ENCODE peak calls at places on chromosomes 11 and 22, in nine cellular contexts. One of them, this sample, is unnamed.

GRCh38 chr11:17528181-17528691 is 16.0 kb downstream of the USH1C start:
- DNase-seq in ACHN: peak; percentile 39
- DNase-seq in T1000: no peak
- DNase-seq in left colon: no peak
- DNase-seq in astrocyte of the cerebellum: no peak
- DNase-seq in fibroblast of lung: peak; percentile 11
- DNase-seq in body of pancreas: peak; percentile 49
- DNase-seq in GM12865: peak; percentile 40
- DNase-seq in T-helper 2 cell: peak; percentile 30
- DNase-seq in this sample: peak; percentile 60

GRCh38 chr22:39723899-39724351 is 153.4 kb downstream of the CACNA1I start:
- DNase-seq in ACHN: no peak
- DNase-seq in T1000: no peak
- DNase-seq in left colon: no peak
- DNase-seq in astrocyte of the cerebellum: no peak
- DNase-seq in fibroblast of lung: peak; percentile 65
- DNase-seq in body of pancreas: no peak
- DNase-seq in GM12865: no peak
- DNase-seq in T-helper 2 cell: no peak
- DNase-seq in this sample: peak; percentile 21

GRCh38 chr11:47907499-47907898 is 59.3 kb upstream of the NUP160 start:
- DNase-seq in ACHN: no peak
- DNase-seq in T1000: no peak
- DNase-seq in left colon: no peak
- DNase-seq in astrocyte of the cerebellum: no peak
- DNase-seq in fibroblast of lung: peak; percentile 61
- DNase-seq in body of pancreas: no peak
- DNase-seq in GM12865: no peak
- DNase-seq in T-helper 2 cell: no peak
- DNase-seq in this sample: no peak

GRCh38 chr11:28759311-28759710 is 651.1 kb downstream of the METTL15 start:
- DNase-seq in ACHN: peak; percentile 81
- DNase-seq in T1000: no peak
- DNase-seq in left colon: no peak
- DNase-seq in astrocyte of the cerebellum: no peak
- DNase-seq in fibroblast of lung: peak; percentile 83
- DNase-seq in body of pancreas: peak; percentile 15
- DNase-seq in GM12865: no peak
- DNase-seq in T-helper 2 cell: no peak
- DNase-seq in this sample: no peak

GRCh38 chr11:69217276-69218105 is 61.8 kb downstream of the SMIM38 start:
- DNase-seq in ACHN: no peak
- DNase-seq in T1000: no peak
- DNase-seq in left colon: peak; percentile 29
- DNase-seq in astrocyte of the cerebellum: no peak
- DNase-seq in fibroblast of lung: no peak
- DNase-seq in body of pancreas: peak; percentile 44
- DNase-seq in GM12865: no peak
- DNase-seq in T-helper 2 cell: no peak
- DNase-seq in this sample: no peak

GRCh38 chr11:2526808-2527381 is 82.1 kb downstream of the KCNQ1 start:
- DNase-seq in ACHN: no peak
- DNase-seq in T1000: no peak
- DNase-seq in left colon: peak; percentile 87
- DNase-seq in astrocyte of the cerebellum: no peak
- DNase-seq in fibroblast of lung: no peak
- DNase-seq in body of pancreas: peak; percentile 52
- DNase-seq in GM12865: peak; percentile 65
- DNase-seq in T-helper 2 cell: no peak
- DNase-seq in this sample: no peak

GRCh38 chr11:59553323-59553722 is 42.0 kb downstream of the OR4D9 start:
- DNase-seq in ACHN: no peak
- DNase-seq in T1000: no peak
- DNase-seq in left colon: no peak
- DNase-seq in astrocyte of the cerebellum: no peak
- DNase-seq in fibroblast of lung: no peak
- DNase-seq in body of pancreas: no peak
- DNase-seq in GM12865: no peak
- DNase-seq in T-helper 2 cell: no peak
- DNase-seq in this sample: no peak

GRCh38 chr11:4607782-4608666 is at the start of gene TRIM68:
- DNase-seq in ACHN: peak; percentile 94
- DNase-seq in T1000: peak; percentile 89
- DNase-seq in left colon: peak; percentile 96
- DNase-seq in astrocyte of the cerebellum: peak; percentile 90
- DNase-seq in fibroblast of lung: peak; percentile 95
- DNase-seq in body of pancreas: peak; percentile 96
- DNase-seq in GM12865: peak; percentile 97
- DNase-seq in T-helper 2 cell: peak; percentile 97
- DNase-seq in this sample: peak; percentile 96

GRCh38 chr11:101692980-101693379 is 109.2 kb upstream of the TRPC6 start:
- DNase-seq in ACHN: no peak
- DNase-seq in T1000: no peak
- DNase-seq in left colon: no peak
- DNase-seq in astrocyte of the cerebellum: no peak
- DNase-seq in fibroblast of lung: no peak
- DNase-seq in body of pancreas: no peak
- DNase-seq in GM12865: no peak
- DNase-seq in T-helper 2 cell: no peak
- DNase-seq in this sample: no peak

GRCh38 chr11:12287374-12288211 is 89.8 kb upstream of the PARVA start:
- DNase-seq in ACHN: peak; percentile 89
- DNase-seq in T1000: peak; percentile 72
- DNase-seq in left colon: peak; percentile 57
- DNase-seq in astrocyte of the cerebellum: peak; percentile 96
- DNase-seq in fibroblast of lung: peak; percentile 99
- DNase-seq in body of pancreas: peak; percentile 52
- DNase-seq in GM12865: peak; percentile 66
- DNase-seq in T-helper 2 cell: peak; percentile 24
- DNase-seq in this sample: peak; percentile 42

GRCh38 chr22:49976439-49977175 is 16.0 kb downstream of the PIM3 start:
- DNase-seq in ACHN: no peak
- DNase-seq in T1000: no peak
- DNase-seq in left colon: no peak
- DNase-seq in astrocyte of the cerebellum: no peak
- DNase-seq in fibroblast of lung: no peak
- DNase-seq in body of pancreas: no peak
- DNase-seq in GM12865: peak; percentile 68
- DNase-seq in T-helper 2 cell: peak; percentile 53
- DNase-seq in this sample: peak; percentile 62

GRCh38 chr22:24506802-24507438 is 11.8 kb downstream of the UPB1 start:
- DNase-seq in ACHN: no peak
- DNase-seq in T1000: no peak
- DNase-seq in left colon: no peak
- DNase-seq in astrocyte of the cerebellum: no peak
- DNase-seq in fibroblast of lung: peak; percentile 21
- DNase-seq in body of pancreas: no peak
- DNase-seq in GM12865: peak; percentile 54
- DNase-seq in T-helper 2 cell: no peak
- DNase-seq in this sample: peak; percentile 31

GRCh38 chr11:124748100-124748418 is 4.0 kb downstream of the VSIG2 start:
- DNase-seq in ACHN: no peak
- DNase-seq in T1000: no peak
- DNase-seq in left colon: no peak
- DNase-seq in astrocyte of the cerebellum: no peak
- DNase-seq in fibroblast of lung: no peak
- DNase-seq in body of pancreas: no peak
- DNase-seq in GM12865: no peak
- DNase-seq in T-helper 2 cell: no peak
- DNase-seq in this sample: no peak

GRCh38 chr11:77661670-77662069 is 24.1 kb upstream of the CLNS1A start:
- DNase-seq in ACHN: no peak
- DNase-seq in T1000: no peak
- DNase-seq in left colon: no peak
- DNase-seq in astrocyte of the cerebellum: no peak
- DNase-seq in fibroblast of lung: no peak
- DNase-seq in body of pancreas: no peak
- DNase-seq in GM12865: no peak
- DNase-seq in T-helper 2 cell: no peak
- DNase-seq in this sample: no peak

GRCh38 chr11:109865558-109866186 is 227.5 kb upstream of the ZC3H12C start:
- DNase-seq in ACHN: no peak
- DNase-seq in T1000: no peak
- DNase-seq in left colon: no peak
- DNase-seq in astrocyte of the cerebellum: no peak
- DNase-seq in fibroblast of lung: no peak
- DNase-seq in body of pancreas: peak; percentile 56
- DNase-seq in GM12865: peak; percentile 32
- DNase-seq in T-helper 2 cell: no peak
- DNase-seq in this sample: peak; percentile 58

GRCh38 chr11:69731110-69731509 is 27.3 kb upstream of the FGF19 start:
- DNase-seq in ACHN: no peak
- DNase-seq in T1000: no peak
- DNase-seq in left colon: no peak
- DNase-seq in astrocyte of the cerebellum: no peak
- DNase-seq in fibroblast of lung: no peak
- DNase-seq in body of pancreas: no peak
- DNase-seq in GM12865: no peak
- DNase-seq in T-helper 2 cell: no peak
- DNase-seq in this sample: no peak

GRCh38 chr22:21857501-21857914 is 9.9 kb downstream of the MAPK1 start:
- DNase-seq in ACHN: no peak
- DNase-seq in T1000: no peak
- DNase-seq in left colon: no peak
- DNase-seq in astrocyte of the cerebellum: no peak
- DNase-seq in fibroblast of lung: no peak
- DNase-seq in body of pancreas: no peak
- DNase-seq in GM12865: peak; percentile 74
- DNase-seq in T-helper 2 cell: peak; percentile 13
- DNase-seq in this sample: no peak

GRCh38 chr11:134442246-134442645 is 30.2 kb upstream of the B3GAT1 start:
- DNase-seq in ACHN: no peak
- DNase-seq in T1000: no peak
- DNase-seq in left colon: no peak
- DNase-seq in astrocyte of the cerebellum: no peak
- DNase-seq in fibroblast of lung: no peak
- DNase-seq in body of pancreas: no peak
- DNase-seq in GM12865: no peak
- DNase-seq in T-helper 2 cell: no peak
- DNase-seq in this sample: no peak

GRCh38 chr22:20567371-20567847 is 60.0 kb downstream of the MED15 start:
- DNase-seq in ACHN: peak; percentile 59
- DNase-seq in T1000: peak; percentile 28
- DNase-seq in left colon: no peak
- DNase-seq in astrocyte of the cerebellum: no peak
- DNase-seq in fibroblast of lung: peak; percentile 76
- DNase-seq in body of pancreas: no peak
- DNase-seq in GM12865: no peak
- DNase-seq in T-helper 2 cell: no peak
- DNase-seq in this sample: no peak

GRCh38 chr11:121520243-121521144 is 67.7 kb upstream of the SORL1-AS1 start:
- DNase-seq in ACHN: no peak
- DNase-seq in T1000: no peak
- DNase-seq in left colon: no peak
- DNase-seq in astrocyte of the cerebellum: peak; percentile 1
- DNase-seq in fibroblast of lung: peak; percentile 80
- DNase-seq in body of pancreas: no peak
- DNase-seq in GM12865: no peak
- DNase-seq in T-helper 2 cell: no peak
- DNase-seq in this sample: no peak

GRCh38 chr11:31995031-31995430 is 95.8 kb upstream of the RCN1 start:
- DNase-seq in ACHN: no peak
- DNase-seq in T1000: no peak
- DNase-seq in left colon: no peak
- DNase-seq in astrocyte of the cerebellum: no peak
- DNase-seq in fibroblast of lung: peak; percentile 6
- DNase-seq in body of pancreas: no peak
- DNase-seq in GM12865: no peak
- DNase-seq in T-helper 2 cell: no peak
- DNase-seq in this sample: no peak

GRCh38 chr22:19990188-19990587 is 26.4 kb downstream of the ARVCF start:
- DNase-seq in ACHN: no peak
- DNase-seq in T1000: no peak
- DNase-seq in left colon: no peak
- DNase-seq in astrocyte of the cerebellum: no peak
- DNase-seq in fibroblast of lung: no peak
- DNase-seq in body of pancreas: no peak
- DNase-seq in GM12865: no peak
- DNase-seq in T-helper 2 cell: no peak
- DNase-seq in this sample: no peak

GRCh38 chr22:49302530-49302929 is 525.1 kb downstream of the BRD1 start:
- DNase-seq in ACHN: no peak
- DNase-seq in T1000: no peak
- DNase-seq in left colon: peak; percentile 5
- DNase-seq in astrocyte of the cerebellum: no peak
- DNase-seq in fibroblast of lung: no peak
- DNase-seq in body of pancreas: no peak
- DNase-seq in GM12865: no peak
- DNase-seq in T-helper 2 cell: no peak
- DNase-seq in this sample: no peak

GRCh38 chr11:106463154-106463553 is 385.7 kb downstream of the AASDHPPT start:
- DNase-seq in ACHN: no peak
- DNase-seq in T1000: no peak
- DNase-seq in left colon: no peak
- DNase-seq in astrocyte of the cerebellum: no peak
- DNase-seq in fibroblast of lung: no peak
- DNase-seq in body of pancreas: no peak
- DNase-seq in GM12865: no peak
- DNase-seq in T-helper 2 cell: no peak
- DNase-seq in this sample: peak; percentile 12

GRCh38 chr22:46362934-46363515 is 27.5 kb downstream of the TRMU start:
- DNase-seq in ACHN: no peak
- DNase-seq in T1000: no peak
- DNase-seq in left colon: no peak
- DNase-seq in astrocyte of the cerebellum: no peak
- DNase-seq in fibroblast of lung: no peak
- DNase-seq in body of pancreas: no peak
- DNase-seq in GM12865: no peak
- DNase-seq in T-helper 2 cell: no peak
- DNase-seq in this sample: no peak

GRCh38 chr11:35802672-35803071 is 140.1 kb downstream of the TRIM44 start:
- DNase-seq in ACHN: no peak
- DNase-seq in T1000: no peak
- DNase-seq in left colon: no peak
- DNase-seq in astrocyte of the cerebellum: no peak
- DNase-seq in fibroblast of lung: no peak
- DNase-seq in body of pancreas: no peak
- DNase-seq in GM12865: no peak
- DNase-seq in T-helper 2 cell: no peak
- DNase-seq in this sample: no peak

GRCh38 chr11:19715373-19715772 is 2.7 kb downstream of the NAV2 start:
- DNase-seq in ACHN: peak; percentile 88
- DNase-seq in T1000: peak; percentile 57
- DNase-seq in left colon: no peak
- DNase-seq in astrocyte of the cerebellum: no peak
- DNase-seq in fibroblast of lung: peak; percentile 95
- DNase-seq in body of pancreas: peak; percentile 18
- DNase-seq in GM12865: no peak
- DNase-seq in T-helper 2 cell: no peak
- DNase-seq in this sample: no peak

GRCh38 chr11:35163209-35163608 is 24.2 kb downstream of the CD44 start:
- DNase-seq in ACHN: peak; percentile 95
- DNase-seq in T1000: no peak
- DNase-seq in left colon: no peak
- DNase-seq in astrocyte of the cerebellum: no peak
- DNase-seq in fibroblast of lung: peak; percentile 59
- DNase-seq in body of pancreas: no peak
- DNase-seq in GM12865: no peak
- DNase-seq in T-helper 2 cell: no peak
- DNase-seq in this sample: peak; percentile 41

GRCh38 chr11:106917973-106918372 is 100.3 kb downstream of the GUCY1A2 start:
- DNase-seq in ACHN: peak; percentile 18
- DNase-seq in T1000: no peak
- DNase-seq in left colon: no peak
- DNase-seq in astrocyte of the cerebellum: no peak
- DNase-seq in fibroblast of lung: no peak
- DNase-seq in body of pancreas: no peak
- DNase-seq in GM12865: peak; percentile 13
- DNase-seq in T-helper 2 cell: no peak
- DNase-seq in this sample: peak; percentile 63

GRCh38 chr11:120645639-120646038 is 134.1 kb downstream of the GRIK4 start:
- DNase-seq in ACHN: peak; percentile 70
- DNase-seq in T1000: no peak
- DNase-seq in left colon: no peak
- DNase-seq in astrocyte of the cerebellum: peak; percentile 13
- DNase-seq in fibroblast of lung: no peak
- DNase-seq in body of pancreas: no peak
- DNase-seq in GM12865: no peak
- DNase-seq in T-helper 2 cell: no peak
- DNase-seq in this sample: peak; percentile 94

GRCh38 chr11:3836903-3837302 is 3.9 kb downstream of the RHOG start:
- DNase-seq in ACHN: no peak
- DNase-seq in T1000: no peak
- DNase-seq in left colon: peak; percentile 50
- DNase-seq in astrocyte of the cerebellum: no peak
- DNase-seq in fibroblast of lung: no peak
- DNase-seq in body of pancreas: peak; percentile 49
- DNase-seq in GM12865: peak; percentile 74
- DNase-seq in T-helper 2 cell: peak; percentile 80
- DNase-seq in this sample: no peak